ENCODE peak calls at places on chromosomes 2 and 18, in eight cellular contexts. Z is SK-MEL-5; I is NCI-H2081; T is neural progenitor cell; F is stimulated activated CD8-positive, alpha-beta memory T cell treated with anti-CD3 and anti-CD28 coated beads, Interleukin-15, amount 100 ng/mL, for 1 hour; K is amygdala; N is progenitor cell of endocrine pancreas; O is stimulated activated CD4-positive, alpha-beta T cell treated with anti-CD3 and anti-CD28 coated beads, Interleukin-2, amount 100 ng/mL, for 48 hours. C is an unnamed sample.

GRCh38 chr2:120879401-120880295 is 144.0 kb downstream of the GLI2 start:
- DNase-seq in Z (peak; percentile 33), I (peak; percentile 39), T (peak; percentile 44), F (no peak), K (no peak), N (no peak), O (no peak), C (peak; percentile 74)

GRCh38 chr2:102081600-102081999 is 60.9 kb upstream of the IL1R1 start:
- DNase-seq in Z (no peak), I (no peak), T (no peak), F (no peak), K (no peak), N (no peak), O (no peak), C (no peak)

GRCh38 chr18:74489631-74490030 is 6.5 kb upstream of the CNDP2 start:
- DNase-seq in Z (no peak), I (no peak), T (no peak), F (no peak), K (no peak), N (no peak), O (no peak), C (peak; percentile 37)

GRCh38 chr2:236548179-236548918 is 21.3 kb upstream of the ACKR3 start:
- DNase-seq in Z (no peak), I (no peak), T (no peak), F (no peak), K (no peak), N (no peak), O (no peak), C (no peak)

GRCh38 chr2:181354626-181355025 is 102.6 kb upstream of the ITGA4 start:
- DNase-seq in Z (no peak), I (no peak), T (no peak), F (no peak), K (no peak), N (no peak), O (no peak), C (no peak)

GRCh38 chr2:150126143-150126725 is 361.2 kb downstream of the RND3 start:
- DNase-seq in Z (no peak), I (no peak), T (no peak), F (no peak), K (no peak), N (no peak), O (no peak), C (no peak)

GRCh38 chr18:12776821-12777471 is 74.1 kb downstream of the PSMG2 start:
- DNase-seq in Z (no peak), I (no peak), T (no peak), F (no peak), K (no peak), N (no peak), O (no peak), C (no peak)

GRCh38 chr2:45253151-45253550 is 243.9 kb upstream of the SIX2 start:
- DNase-seq in Z (no peak), I (no peak), T (no peak), F (no peak), K (no peak), N (no peak), O (no peak), C (no peak)

GRCh38 chr18:3333056-3333720 is 71.3 kb downstream of the MYL12B start:
- DNase-seq in Z (no peak), I (no peak), T (no peak), F (no peak), K (no peak), N (no peak), O (no peak), C (no peak)

GRCh38 chr2:205462681-205463345 is 219.5 kb upstream of the NRP2 start:
- DNase-seq in Z (no peak), I (no peak), T (no peak), F (no peak), K (no peak), N (no peak), O (no peak), C (no peak)

GRCh38 chr18:52716926-52717325 is 376.9 kb downstream of the DCC start:
- DNase-seq in Z (peak; percentile 76), I (no peak), T (peak; percentile 8), F (no peak), K (no peak), N (no peak), O (no peak), C (peak; percentile 26)

GRCh38 chr2:185608799-185609198 is 129.8 kb upstream of the FSIP2 start:
- DNase-seq in Z (peak; percentile 23), I (peak; percentile 2), T (no peak), F (no peak), K (no peak), N (no peak), O (no peak), C (peak; percentile 21)

GRCh38 chr2:67974564-67975430 is 88.0 kb downstream of the C1D start:
- DNase-seq in Z (no peak), I (peak; percentile 19), T (no peak), F (no peak), K (no peak), N (no peak), O (no peak), C (no peak)

GRCh38 chr2:59882822-59883221 is 670.6 kb downstream of the BCL11A start:
- DNase-seq in Z (no peak), I (no peak), T (no peak), F (no peak), K (no peak), N (no peak), O (no peak), C (no peak)

GRCh38 chr2:194004590-194005206 is 1652.3 kb upstream of the SLC39A10 start:
- DNase-seq in Z (no peak), I (no peak), T (no peak), F (no peak), K (no peak), N (no peak), O (no peak), C (no peak)

GRCh38 chr18:21914739-21915319 is 174.2 kb downstream of the MIB1 start:
- DNase-seq in Z (peak; percentile 76), I (peak; percentile 34), T (peak; percentile 77), F (no peak), K (no peak), N (no peak), O (no peak), C (peak; percentile 70)

GRCh38 chr2:27966466-27966865 is 75.9 kb downstream of the BABAM2 start:
- DNase-seq in Z (no peak), I (no peak), T (no peak), F (no peak), K (no peak), N (no peak), O (no peak), C (no peak)

GRCh38 chr2:54568876-54569298 is 112.8 kb downstream of the SPTBN1 start:
- DNase-seq in Z (peak; percentile 56), I (no peak), T (peak; percentile 13), F (no peak), K (no peak), N (no peak), O (no peak), C (peak; percentile 28)

GRCh38 chr2:213238753-213239591 is 45.3 kb upstream of the SPAG16 start:
- DNase-seq in Z (peak; percentile 75), I (no peak), T (no peak), F (no peak), K (no peak), N (no peak), O (no peak), C (no peak)

GRCh38 chr2:25349397-25349796 is 7.7 kb upstream of the DNMT3A start:
- DNase-seq in Z (no peak), I (no peak), T (no peak), F (no peak), K (no peak), N (no peak), O (no peak), C (no peak)

GRCh38 chr2:230403746-230404145 is 12.3 kb upstream of the SP100 start:
- DNase-seq in Z (no peak), I (no peak), T (no peak), F (no peak), K (no peak), N (no peak), O (no peak), C (no peak)

GRCh38 chr2:39118786-39119499 is 1.9 kb downstream of the SOS1 start:
- DNase-seq in Z (peak; percentile 56), I (no peak), T (no peak), F (no peak), K (no peak), N (no peak), O (no peak), C (peak; percentile 46)

GRCh38 chr2:29065479-29065847 is 8.9 kb downstream of the PCARE start:
- DNase-seq in Z (no peak), I (no peak), T (no peak), F (no peak), K (no peak), N (no peak), O (no peak), C (no peak)

GRCh38 chr2:84676295-84676694 is 160.0 kb downstream of the DNAH6 start:
- DNase-seq in Z (no peak), I (no peak), T (no peak), F (no peak), K (no peak), N (no peak), O (no peak), C (no peak)

GRCh38 chr2:207683879-207684627 is 27.4 kb upstream of the CCNYL1 start:
- DNase-seq in Z (peak; percentile 13), I (no peak), T (no peak), F (no peak), K (no peak), N (no peak), O (no peak), C (no peak)

GRCh38 chr18:8610442-8610801 is 1.2 kb downstream of the RAB12 start:
- DNase-seq in Z (no peak), I (no peak), T (peak; percentile 16), F (no peak), K (no peak), N (no peak), O (no peak), C (peak; percentile 57)

GRCh38 chr2:130190237-130190636 is 8.0 kb downstream of the TUBA3E start:
- DNase-seq in Z (no peak), I (no peak), T (no peak), F (no peak), K (no peak), N (no peak), O (no peak), C (no peak)

GRCh38 chr18:47800756-47801155 is 129.7 kb downstream of the SMAD2 start:
- DNase-seq in Z (no peak), I (no peak), T (no peak), F (no peak), K (no peak), N (no peak), O (no peak), C (no peak)

GRCh38 chr2:190685348-190685747 is 36.5 kb downstream of the NAB1 start:
- DNase-seq in Z (no peak), I (no peak), T (no peak), F (no peak), K (no peak), N (no peak), O (no peak), C (no peak)

C was measured in NCI-H82.